ENCODE peak calls at places on chromosomes 6 and 20, in five cellular contexts. One of them, this sample, is unnamed.

GRCh38 chr6:157401734-157402338 is 20.8 kb downstream of the ZDHHC14 start:
- DNase-seq in ovary: no peak
- DNase-seq in upper lobe of left lung: no peak
- DNase-seq in H1: no peak
- DNase-seq in HepG2: no peak
- DNase-seq in this sample: no peak

GRCh38 chr6:32271427-32271826 is 47.6 kb upstream of the NOTCH4 start:
- DNase-seq in ovary: no peak
- DNase-seq in upper lobe of left lung: no peak
- DNase-seq in H1: no peak
- DNase-seq in HepG2: no peak
- DNase-seq in this sample: no peak

GRCh38 chr20:32941155-32941885 is 62.9 kb downstream of the SUN5 start:
- DNase-seq in ovary: no peak
- DNase-seq in upper lobe of left lung: no peak
- DNase-seq in H1: no peak
- DNase-seq in HepG2: no peak
- DNase-seq in this sample: no peak

GRCh38 chr6:115545410-115545986 is 515.2 kb downstream of the FRK start:
- DNase-seq in ovary: no peak
- DNase-seq in upper lobe of left lung: peak; percentile 8
- DNase-seq in H1: peak; percentile 75
- DNase-seq in HepG2: peak; percentile 22
- DNase-seq in this sample: no peak

GRCh38 chr20:44629017-44629385 is 22.5 kb downstream of the ADA start:
- DNase-seq in ovary: no peak
- DNase-seq in upper lobe of left lung: no peak
- DNase-seq in H1: no peak
- DNase-seq in HepG2: no peak
- DNase-seq in this sample: no peak

GRCh38 chr6:170265655-170266054 is 25.2 kb downstream of the DLL1 start:
- DNase-seq in ovary: no peak
- DNase-seq in upper lobe of left lung: peak; percentile 89
- DNase-seq in H1: no peak
- DNase-seq in HepG2: peak; percentile 24
- DNase-seq in this sample: peak; percentile 95

GRCh38 chr6:13470240-13471140 is 16.9 kb downstream of the GFOD1 start:
- DNase-seq in ovary: no peak
- DNase-seq in upper lobe of left lung: no peak
- DNase-seq in H1: no peak
- DNase-seq in HepG2: no peak
- DNase-seq in this sample: no peak

GRCh38 chr20:19275630-19276071 is 63.2 kb downstream of the SLC24A3 start:
- DNase-seq in ovary: peak; percentile 88
- DNase-seq in upper lobe of left lung: no peak
- DNase-seq in H1: no peak
- DNase-seq in HepG2: no peak
- DNase-seq in this sample: peak; percentile 86

GRCh38 chr6:143744593-143745151 is 66.9 kb downstream of the PHACTR2 start:
- DNase-seq in ovary: no peak
- DNase-seq in upper lobe of left lung: no peak
- DNase-seq in H1: no peak
- DNase-seq in HepG2: peak; percentile 85
- DNase-seq in this sample: peak; percentile 40

GRCh38 chr20:22339091-22339881 is 245.1 kb downstream of the FOXA2 start:
- DNase-seq in ovary: no peak
- DNase-seq in upper lobe of left lung: no peak
- DNase-seq in H1: peak; percentile 57
- DNase-seq in HepG2: peak; percentile 84
- DNase-seq in this sample: no peak

GRCh38 chr6:158662607-158663464 is 13.0 kb downstream of the SYTL3 start:
- DNase-seq in ovary: peak; percentile 56
- DNase-seq in upper lobe of left lung: peak; percentile 50
- DNase-seq in H1: no peak
- DNase-seq in HepG2: no peak
- DNase-seq in this sample: no peak

GRCh38 chr20:46206025-46206424 is 87.9 kb downstream of the CD40 start:
- DNase-seq in ovary: no peak
- DNase-seq in upper lobe of left lung: no peak
- DNase-seq in H1: no peak
- DNase-seq in HepG2: no peak
- DNase-seq in this sample: peak; percentile 33

GRCh38 chr6:163998496-163998895 is 584.0 kb downstream of the QKI start:
- DNase-seq in ovary: no peak
- DNase-seq in upper lobe of left lung: no peak
- DNase-seq in H1: no peak
- DNase-seq in HepG2: no peak
- DNase-seq in this sample: no peak

GRCh38 chr20:35539756-35540212 is 2.1 kb upstream of the ERGIC3 start:
- DNase-seq in ovary: no peak
- DNase-seq in upper lobe of left lung: no peak
- DNase-seq in H1: peak; percentile 72
- DNase-seq in HepG2: peak; percentile 97
- DNase-seq in this sample: peak; percentile 91

GRCh38 chr6:105740946-105741605 is 338.2 kb upstream of the PREP start:
- DNase-seq in ovary: no peak
- DNase-seq in upper lobe of left lung: no peak
- DNase-seq in H1: no peak
- DNase-seq in HepG2: no peak
- DNase-seq in this sample: no peak

GRCh38 chr6:132797975-132798819 is at the start of gene SLC18B1:
- DNase-seq in ovary: peak; percentile 71
- DNase-seq in upper lobe of left lung: peak; percentile 92
- DNase-seq in H1: peak; percentile 87
- DNase-seq in HepG2: peak; percentile 36
- DNase-seq in this sample: peak; percentile 60

GRCh38 chr20:1127840-1128239 is 9.4 kb downstream of the PSMF1 start:
- DNase-seq in ovary: no peak
- DNase-seq in upper lobe of left lung: no peak
- DNase-seq in H1: no peak
- DNase-seq in HepG2: no peak
- DNase-seq in this sample: no peak

GRCh38 chr20:3165473-3166337 is 6.0 kb upstream of the FASTKD5 start:
- DNase-seq in ovary: peak; percentile 78
- DNase-seq in upper lobe of left lung: peak; percentile 82
- DNase-seq in H1: no peak
- DNase-seq in HepG2: no peak
- DNase-seq in this sample: no peak

GRCh38 chr6:167827588-167828324 is 1.0 kb downstream of the AFDN start:
- DNase-seq in ovary: peak; percentile 75
- DNase-seq in upper lobe of left lung: peak; percentile 89
- DNase-seq in H1: peak; percentile 69
- DNase-seq in HepG2: peak; percentile 74
- DNase-seq in this sample: peak; percentile 61

GRCh38 chr6:72245565-72245964 is 359.2 kb downstream of the RIMS1 start:
- DNase-seq in ovary: no peak
- DNase-seq in upper lobe of left lung: no peak
- DNase-seq in H1: no peak
- DNase-seq in HepG2: no peak
- DNase-seq in this sample: no peak

GRCh38 chr6:11702796-11703130 is 75.8 kb downstream of the ADTRP start:
- DNase-seq in ovary: no peak
- DNase-seq in upper lobe of left lung: no peak
- DNase-seq in H1: no peak
- DNase-seq in HepG2: no peak
- DNase-seq in this sample: peak; percentile 48

GRCh38 chr20:1557605-1558004 is at the start of gene SIRPD:
- DNase-seq in ovary: no peak
- DNase-seq in upper lobe of left lung: no peak
- DNase-seq in H1: no peak
- DNase-seq in HepG2: no peak
- DNase-seq in this sample: no peak

GRCh38 chr6:135604035-135604865 is 106.7 kb upstream of the AHI1 start:
- DNase-seq in ovary: no peak
- DNase-seq in upper lobe of left lung: peak; percentile 34
- DNase-seq in H1: no peak
- DNase-seq in HepG2: no peak
- DNase-seq in this sample: no peak

GRCh38 chr20:667351-668034 is 8.1 kb downstream of the SCRT2 start:
- DNase-seq in ovary: no peak
- DNase-seq in upper lobe of left lung: peak; percentile 79
- DNase-seq in H1: peak; percentile 93
- DNase-seq in HepG2: peak; percentile 48
- DNase-seq in this sample: peak; percentile 68

GRCh38 chr6:7673063-7673536 is 52.8 kb upstream of the BMP6 start:
- DNase-seq in ovary: peak; percentile 74
- DNase-seq in upper lobe of left lung: peak; percentile 75
- DNase-seq in H1: peak; percentile 74
- DNase-seq in HepG2: no peak
- DNase-seq in this sample: peak; percentile 32

GRCh38 chr6:16721977-16722376 is 39.3 kb downstream of the ATXN1 start:
- DNase-seq in ovary: no peak
- DNase-seq in upper lobe of left lung: no peak
- DNase-seq in H1: no peak
- DNase-seq in HepG2: no peak
- DNase-seq in this sample: no peak

GRCh38 chr6:78533876-78534275 is 333.5 kb upstream of the IRAK1BP1 start:
- DNase-seq in ovary: no peak
- DNase-seq in upper lobe of left lung: no peak
- DNase-seq in H1: no peak
- DNase-seq in HepG2: no peak
- DNase-seq in this sample: no peak

GRCh38 chr6:158460602-158461092 is 99.2 kb upstream of the TMEM181 start:
- DNase-seq in ovary: no peak
- DNase-seq in upper lobe of left lung: no peak
- DNase-seq in H1: no peak
- DNase-seq in HepG2: no peak
- DNase-seq in this sample: no peak

DNA sequence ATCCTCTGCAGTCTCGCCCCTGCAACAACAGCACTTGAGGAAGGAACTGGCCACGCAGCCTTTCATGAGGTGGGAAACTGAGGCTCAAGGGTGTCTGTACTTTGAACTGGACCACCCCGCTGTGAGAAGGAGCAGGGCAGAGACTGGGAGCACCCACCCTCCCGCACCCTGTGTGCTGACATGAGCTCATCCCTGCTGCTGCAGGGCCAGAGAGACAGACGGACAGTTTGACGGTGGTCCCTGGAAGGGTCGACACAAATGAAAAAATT is 16.9 kb upstream of the MRGBP start:
- DNase-seq in ovary: no peak
- DNase-seq in upper lobe of left lung: no peak
- DNase-seq in H1: no peak
- DNase-seq in HepG2: no peak
- DNase-seq in this sample: no peak
- H3K27ac ChIP-seq in ovary: no peak overlapping the region
- H3K27ac ChIP-seq in upper lobe of left lung: no peak overlapping the region
- H3K27ac ChIP-seq in H1: no peak overlapping the region
- H3K27ac ChIP-seq in HepG2: no peak overlapping the region
- H3K27ac ChIP-seq in this sample: no peak overlapping the region

DNA sequence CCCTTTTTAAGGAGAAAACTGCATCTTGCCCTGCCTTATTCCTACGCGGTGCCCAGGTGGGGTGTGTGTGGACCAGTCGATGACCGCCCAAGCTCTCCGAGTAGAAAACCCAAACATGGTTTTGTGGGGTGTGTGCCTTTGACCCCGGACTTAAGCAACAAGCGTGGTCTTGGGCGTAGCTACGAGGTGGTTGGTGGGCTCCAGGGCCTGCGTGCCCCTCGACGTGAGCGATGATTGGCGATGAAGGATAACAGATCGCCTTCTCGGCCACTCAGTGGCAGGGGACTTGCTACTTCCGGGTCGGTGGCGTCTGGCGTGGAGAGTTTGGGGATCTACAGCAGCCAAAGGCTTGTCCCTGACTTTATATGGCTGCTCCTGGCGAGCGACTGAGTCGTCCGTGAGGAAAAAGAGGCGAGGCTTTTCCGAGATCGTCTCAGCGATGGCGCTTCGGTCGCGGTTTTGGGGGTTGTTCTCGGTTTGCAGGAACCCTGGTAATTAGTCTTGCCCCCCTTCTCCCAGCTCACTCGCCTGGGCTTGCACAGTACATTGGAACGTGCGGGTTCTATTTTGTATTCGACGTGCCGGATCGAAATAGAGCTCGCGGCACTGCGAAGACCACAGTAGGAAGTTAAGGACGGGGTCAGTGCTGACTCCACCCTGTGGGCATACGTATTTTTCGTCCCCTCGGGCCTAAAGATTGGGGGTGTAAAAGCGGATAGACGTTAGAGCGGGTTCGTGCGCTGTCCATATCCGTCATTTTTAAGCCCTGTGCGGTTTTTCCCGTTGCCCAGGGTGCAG is at the start of gene MRPL18:
- DNase-seq in ovary: peak; percentile 93
- DNase-seq in upper lobe of left lung: peak; percentile 90
- DNase-seq in H1: peak; percentile 77
- DNase-seq in HepG2: peak; percentile 99
- DNase-seq in this sample: peak; percentile 93
- TF ChIP-seq POLR2A in ovary: peak; percentile 45
- TF ChIP-seq POLR2A in upper lobe of left lung: peak; percentile 20
- TF ChIP-seq POLR2A in H1: peak; percentile 58
- TF ChIP-seq POLR2A in HepG2: peak; percentile 83
- TF ChIP-seq POLR2A in this sample: no peak

DNA sequence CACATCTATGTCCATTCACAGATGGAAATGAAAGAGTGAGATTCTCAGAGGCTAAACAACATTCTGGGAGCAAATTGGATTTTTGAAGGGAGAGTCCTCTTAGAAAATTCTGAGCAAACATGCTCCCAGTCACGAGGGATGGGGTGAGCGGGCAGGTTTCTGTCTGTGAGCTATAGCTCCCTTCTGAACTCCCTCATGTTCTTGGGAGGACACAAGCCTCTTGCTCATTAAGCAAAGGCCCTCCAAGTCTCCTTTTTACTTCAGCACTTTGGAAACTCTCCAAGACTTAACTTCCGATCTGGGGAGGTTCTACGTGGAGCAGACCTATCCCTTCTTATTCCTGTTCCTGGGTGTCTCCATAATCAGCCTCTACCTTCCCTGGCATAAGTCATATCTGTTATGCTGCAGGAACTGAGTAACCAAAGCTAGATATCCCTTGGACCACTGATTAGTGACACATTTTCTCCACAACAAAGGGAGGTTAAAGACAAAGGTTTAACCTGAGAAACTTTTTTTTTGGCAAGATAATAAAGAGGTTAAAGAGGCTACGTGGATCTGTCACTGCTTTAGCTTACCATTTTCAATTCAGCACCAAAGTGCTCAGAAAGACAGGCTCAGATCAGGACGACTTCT is 33.0 kb upstream of the SMIM29 start:
- DNase-seq in ovary: no peak
- DNase-seq in upper lobe of left lung: no peak
- DNase-seq in H1: no peak
- DNase-seq in HepG2: no peak
- DNase-seq in this sample: no peak
- TF ChIP-seq EP300 in ovary: no peak
- TF ChIP-seq EP300 in upper lobe of left lung: no peak
- TF ChIP-seq EP300 in H1: no peak
- TF ChIP-seq EP300 in HepG2: no peak
- TF ChIP-seq EP300 in this sample: no peak

DNA sequence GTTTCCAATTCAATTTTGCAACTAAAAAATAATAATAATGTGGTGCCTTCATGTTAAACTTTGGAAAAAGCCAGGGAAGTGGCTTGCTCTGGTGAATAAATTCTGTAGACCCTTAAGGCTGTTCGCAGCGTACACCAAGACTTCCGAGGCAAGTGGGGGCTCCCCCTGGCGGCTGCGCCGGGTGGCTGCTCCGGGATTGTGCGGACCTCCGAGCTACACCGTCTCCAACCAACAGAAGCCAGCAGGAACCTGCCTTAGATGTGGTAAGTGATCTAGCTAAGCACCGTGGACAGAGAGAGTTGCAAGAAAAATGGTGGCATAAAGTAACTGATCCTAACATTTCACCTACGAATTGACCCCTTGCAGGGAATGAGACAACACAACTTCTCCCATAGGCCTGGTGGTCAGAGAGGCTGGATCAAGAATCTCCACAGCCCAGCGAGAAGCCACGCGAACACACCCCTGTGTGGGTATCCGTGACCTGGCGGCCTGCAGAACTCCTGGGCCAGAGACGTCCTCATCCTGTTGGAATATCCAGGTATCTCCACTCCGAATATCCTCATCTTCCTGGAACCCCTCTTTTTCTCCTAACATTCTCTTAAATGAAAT is 69.6 kb downstream of the TBXT start:
- DNase-seq in ovary: peak; percentile 91
- DNase-seq in upper lobe of left lung: peak; percentile 95
- DNase-seq in H1: peak; percentile 94
- DNase-seq in HepG2: peak; percentile 29
- DNase-seq in this sample: peak; percentile 71
- H3K27ac ChIP-seq in ovary: no peak overlapping the region
- H3K27ac ChIP-seq in upper lobe of left lung: no peak overlapping the region
- H3K27ac ChIP-seq in H1: no peak overlapping the region
- H3K27ac ChIP-seq in HepG2: no peak overlapping the region
- H3K27ac ChIP-seq in this sample: no peak overlapping the region

This sample was measured in stomach.